ENCODE peak calls at places on chromosomes 12 and 14, in five cellular contexts. I, Y, N, F and S are unnamed samples.
A peak's percentile ranks its signal among the peaks of the same experiment; 100 is the strongest.

GRCh38 chr14:94113490-94113889 is 3.0 kb downstream of the IFI27 start:
- DNase-seq in I (no peak), Y (no peak), N (peak; percentile 80), F (no peak), S (peak; percentile 27)

GRCh38 chr12:48489012-48489411 is 6.7 kb downstream of the C12orf54 start:
- DNase-seq in I (no peak), Y (no peak), F (no peak), N (no peak), S (peak; percentile 14)

GRCh38 chr14:51674294-51675002 is 22.7 kb downstream of the FRMD6 start:
- DNase-seq in N (no peak), F (no peak), Y (no peak), I (no peak), S (peak; percentile 89)

GRCh38 chr12:39503445-39503844 is 60.5 kb upstream of the KIF21A start:
- DNase-seq in F (no peak), Y (no peak), I (no peak), N (no peak), S (peak; percentile 59)

GRCh38 chr12:46369474-46370379 is 2.8 kb downstream of the SLC38A2 start:
- DNase-seq in F (no peak), N (no peak), I (no peak), Y (no peak), S (peak; percentile 47)

GRCh38 chr14:102481371-102481770 is 28.2 kb downstream of the ANKRD9 start:
- DNase-seq in N (no peak), F (no peak), Y (peak; percentile 5), I (no peak), S (no peak)

GRCh38 chr14:68862954-68863594 is 70.2 kb upstream of the ZFP36L1 start:
- DNase-seq in Y (peak; percentile 84), F (no peak), I (peak; percentile 84), N (peak; percentile 87), S (peak; percentile 89)

GRCh38 chr12:1374296-1374695 is 220.1 kb downstream of the FBXL14 start:
- DNase-seq in F (no peak), I (no peak), Y (no peak), N (no peak), S (no peak)

GRCh38 chr12:121955258-121956040 is 37.1 kb downstream of the CFAP251 start:
- DNase-seq in Y (no peak), F (no peak), N (no peak), I (no peak), S (peak; percentile 48)

GRCh38 chr12:32290411-32290810 is 108.9 kb upstream of the FGD4 start:
- DNase-seq in N (no peak), F (no peak), I (no peak), Y (no peak), S (peak; percentile 20)

GRCh38 chr12:66232258-66232657 is 43.2 kb downstream of the IRAK3 start:
- DNase-seq in I (no peak), N (no peak), Y (no peak), F (no peak), S (no peak)

GRCh38 chr14:97280526-97280925 is 483.3 kb downstream of the VRK1 start:
- DNase-seq in N (no peak), I (no peak), Y (no peak), F (no peak), S (no peak)

GRCh38 chr12:55842681-55843429 is at the start of gene MMP19:
- DNase-seq in N (no peak), I (no peak), F (no peak), Y (peak; percentile 69), S (peak; percentile 89)

GRCh38 chr14:61395115-61395725 is 73.8 kb downstream of the PRKCH start:
- DNase-seq in F (no peak), N (no peak), Y (no peak), I (no peak), S (no peak)

GRCh38 chr12:104490221-104490620 is 33.5 kb downstream of the CHST11 start:
- DNase-seq in F (no peak), Y (no peak), I (no peak), N (no peak), S (no peak)
- H3K4me3 ChIP-seq in F (no peak overlapping the region), Y (no peak overlapping the region), I (no peak overlapping the region), N (no peak overlapping the region), S (no peak overlapping the region)

GRCh38 chr12:98736352-98737326 is 91.5 kb downstream of the APAF1 start:
- DNase-seq in F (no peak), I (no peak), Y (no peak), N (no peak), S (no peak)
- TF ChIP-seq CTCF in F (no peak), I (no peak), Y (no peak), N (no peak), S (no peak)

DNA sequence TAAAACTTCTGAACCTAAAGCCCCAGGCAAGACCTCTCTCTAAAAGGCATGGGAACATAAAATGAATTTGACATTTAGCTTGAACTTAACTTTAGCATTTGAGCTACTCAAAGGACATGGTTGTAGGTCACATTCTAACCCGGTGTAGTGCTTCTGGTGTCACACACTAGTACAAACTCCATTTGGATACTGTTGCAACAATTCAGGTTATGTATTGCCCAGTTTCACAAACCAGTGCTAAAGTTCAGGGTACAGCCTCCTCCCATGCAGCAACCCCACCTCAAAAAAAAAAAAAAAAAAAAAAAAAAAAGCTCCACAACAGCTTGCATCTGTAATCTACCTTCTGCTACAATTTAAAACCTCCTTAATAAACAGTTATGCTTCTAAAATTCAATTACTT is 7.8 kb downstream of the PPTC7 start:
- DNase-seq in Y (no peak), F (no peak), N (no peak), I (no peak), S (no peak)
- H3K4me3 ChIP-seq in Y (no peak overlapping the region), F (no peak overlapping the region), N (no peak overlapping the region), I (no peak overlapping the region), S (no peak overlapping the region)

DNA sequence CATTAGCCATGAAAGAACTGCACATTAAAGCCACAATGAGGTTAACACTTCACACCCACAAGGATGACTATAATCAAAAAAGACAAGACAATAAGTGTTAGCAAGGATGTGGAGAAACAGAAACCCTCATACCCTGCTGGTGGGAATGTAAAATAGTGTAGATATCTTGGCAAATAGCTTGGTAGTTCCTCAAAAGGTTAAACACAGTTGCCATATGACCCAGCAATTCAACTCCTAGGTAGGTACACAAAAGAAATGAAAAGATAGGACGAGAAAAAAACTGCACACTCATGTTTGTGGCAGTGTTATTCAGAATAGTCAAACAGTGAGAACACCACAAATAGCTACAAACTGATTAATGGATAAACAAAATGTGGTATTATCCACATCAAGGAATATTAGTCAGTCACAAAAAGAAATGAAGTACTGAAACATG is 93.5 kb downstream of the ATXN2 start:
- DNase-seq in Y (no peak), F (no peak), I (no peak), N (no peak), S (no peak)
- TF ChIP-seq CTCF in Y (no peak), F (no peak), I (no peak), N (no peak), S (no peak)

GRCh38 chr14:77023001-77023996 is 5.2 kb downstream of the IRF2BPL start:
- DNase-seq in I (peak; percentile 48), N (no peak), Y (no peak), F (no peak), S (peak; percentile 16)
- H3K4me3 ChIP-seq in I (peak overlapping the region; percentile 81), N (no peak overlapping the region), Y (peak overlapping the region; percentile 59), F (peak overlapping the region; percentile 78), S (no peak overlapping the region)

DNA sequence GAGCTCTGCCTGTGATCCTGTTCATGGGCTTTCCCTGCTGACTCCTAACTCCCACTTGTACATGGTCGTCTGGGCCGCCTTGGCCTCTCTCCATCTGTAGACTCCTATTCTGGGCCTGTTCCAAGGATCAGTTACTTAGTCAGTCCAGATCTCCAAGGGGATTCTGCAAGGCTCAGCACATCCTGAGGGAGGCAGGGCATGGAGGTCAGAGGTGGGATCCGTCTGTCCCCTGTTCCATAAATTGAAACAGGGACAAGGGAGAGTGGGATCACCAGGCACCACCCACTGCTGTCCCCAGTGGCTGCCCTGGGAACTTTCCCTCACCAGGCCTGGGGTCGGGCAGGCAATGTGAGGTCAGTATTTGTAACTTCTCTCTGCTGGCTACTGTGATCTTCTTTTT is 43.5 kb downstream of the KCTD10 start:
- DNase-seq in I (no peak), N (peak; percentile 38), Y (no peak), F (no peak), S (no peak)
- TF ChIP-seq CTCF in I (peak; percentile 30), N (peak; percentile 28), Y (peak; percentile 33), F (peak; percentile 36), S (peak; percentile 53)

DNA sequence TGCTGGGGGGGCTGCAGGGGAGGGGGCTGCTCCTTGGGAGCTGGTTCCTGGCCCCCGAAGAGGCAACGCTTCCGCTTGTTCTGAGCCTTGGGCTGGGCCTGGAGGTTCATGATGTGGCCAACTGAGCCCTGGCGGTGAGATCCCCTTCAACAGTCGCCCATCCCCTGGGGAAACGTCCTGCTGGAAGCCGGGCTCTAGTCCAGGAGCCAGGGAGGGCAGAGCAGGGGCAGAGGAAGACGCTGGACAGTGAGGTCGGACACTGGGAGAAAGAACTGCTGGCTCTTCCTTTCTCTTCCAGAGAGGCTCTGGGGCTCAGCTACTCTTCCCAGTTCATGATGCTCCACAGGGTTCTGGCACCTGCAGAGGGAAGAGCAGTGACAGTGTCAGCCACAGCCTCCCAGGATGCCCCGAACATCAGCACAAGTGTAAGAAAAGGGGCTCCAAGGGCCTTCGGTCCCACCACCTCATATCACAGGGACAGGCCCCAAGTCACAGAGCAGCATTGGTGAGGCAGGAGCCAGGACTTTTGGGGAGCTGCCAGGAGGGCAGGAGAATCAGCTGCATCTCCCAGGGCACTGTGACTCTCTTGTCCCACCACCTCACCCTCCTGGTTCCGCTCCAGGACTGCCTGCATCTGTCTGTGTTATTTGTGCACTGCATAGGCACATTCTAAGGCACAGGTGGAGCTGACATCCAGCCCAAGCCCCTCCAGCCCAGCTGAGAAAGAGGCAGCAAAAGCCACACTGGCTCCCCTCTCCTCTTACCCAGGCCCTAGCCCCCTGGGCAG is 25.9 kb upstream of the PNMA1 start:
- DNase-seq in N (no peak), Y (peak; percentile 70), I (no peak), F (no peak), S (no peak)
- H3K4me3 ChIP-seq in N (no peak overlapping the region), Y (no peak overlapping the region), I (peak overlapping the region; percentile 39), F (peak overlapping the region; percentile 63), S (no peak overlapping the region)

GRCh38 chr14:90443161-90444076 is 46.6 kb downstream of the CALM1 start:
- DNase-seq in I (no peak), N (no peak), Y (peak; percentile 45), F (no peak), S (no peak)

GRCh38 chr14:90440592-90440991 is 43.8 kb downstream of the CALM1 start:
- DNase-seq in F (no peak), Y (peak; percentile 4), N (no peak), I (no peak), S (no peak)

GRCh38 chr14:90445011-90445410 is 48.2 kb downstream of the CALM1 start:
- DNase-seq in N (no peak), F (no peak), Y (peak; percentile 23), I (no peak), S (no peak)

GRCh38 chr14:90446405-90446804 is 49.6 kb downstream of the CALM1 start:
- DNase-seq in I (no peak), F (no peak), N (no peak), Y (peak; percentile 4), S (no peak)

DNA sequence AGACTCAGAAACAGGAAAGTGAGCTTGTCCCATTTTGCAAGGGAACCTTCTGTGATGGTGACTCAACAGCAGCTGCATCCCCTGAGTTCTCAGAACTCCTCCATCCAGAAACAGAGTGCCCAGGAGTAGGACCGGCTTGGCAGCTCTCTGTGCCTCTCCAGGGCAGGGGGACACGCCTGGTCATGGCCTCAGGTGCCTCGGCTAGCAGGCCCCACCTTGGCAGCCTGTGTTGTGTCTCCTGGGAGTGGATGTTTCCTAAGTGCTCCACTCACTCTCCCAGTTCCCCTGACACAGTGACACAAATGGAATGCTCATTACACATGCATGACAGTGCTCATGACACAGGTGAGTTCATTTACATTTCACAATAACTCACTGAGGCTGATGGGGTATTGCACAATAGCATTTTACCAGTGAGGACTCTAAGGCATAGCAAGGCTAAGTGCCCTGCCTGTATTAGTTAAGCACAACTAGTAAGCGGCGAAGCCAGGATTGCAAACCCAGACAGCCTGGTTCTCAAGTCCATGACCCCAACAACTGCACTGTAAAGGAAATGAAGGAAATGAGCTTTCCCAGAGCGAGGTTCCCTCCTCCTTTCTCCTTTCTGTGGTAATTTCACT is 47.4 kb downstream of the CALM1 start:
- DNase-seq in N (no peak), I (peak; percentile 89), Y (peak; percentile 63), F (no peak), S (peak; percentile 61)
- TF ChIP-seq CTCF in N (no peak), I (no peak), Y (no peak), F (no peak), S (no peak)